ENCODE peak calls at places on chromosomes 5 and 9, in nine cellular contexts. One of them, this sample, is unnamed.

GRCh38 chr5:170632985-170633234 is 129.1 kb downstream of the KCNIP1 start:
- DNase-seq in stimulated activated CD8-positive, alpha-beta memory T cell treated with anti-CD3 and anti-CD28 coated beads, Interleukin-4, amount 100 ng/mL, for 1 hour: peak
- DNase-seq in activated CD8-positive, alpha-beta memory T cell treated with anti-CD3 and anti-CD28 coated beads, Interleukin-2, amount 50 U/mL, for 4 hours: peak
- DNase-seq in LHCN-M2: peak
- DNase-seq in uterus: peak
- DNase-seq in brain pericyte: no peak
- DNase-seq in stimulated activated naive CD4-positive, alpha-beta T cell treated with Interleukin-2 at 50 U/mL for 16 hours: no peak
- DNase-seq in NAMALWA: peak
- DNase-seq in WTC11: peak
- DNase-seq in this sample: no peak

GRCh38 chr5:81786509-81786908 is 35.6 kb upstream of the SSBP2 start:
- DNase-seq in stimulated activated CD8-positive, alpha-beta memory T cell treated with anti-CD3 and anti-CD28 coated beads, Interleukin-4, amount 100 ng/mL, for 1 hour: no peak
- DNase-seq in activated CD8-positive, alpha-beta memory T cell treated with anti-CD3 and anti-CD28 coated beads, Interleukin-2, amount 50 U/mL, for 4 hours: no peak
- DNase-seq in LHCN-M2: no peak
- DNase-seq in uterus: no peak
- DNase-seq in brain pericyte: no peak
- DNase-seq in stimulated activated naive CD4-positive, alpha-beta T cell treated with Interleukin-2 at 50 U/mL for 16 hours: no peak
- DNase-seq in NAMALWA: no peak
- DNase-seq in WTC11: no peak
- DNase-seq in this sample: no peak

GRCh38 chr9:77909306-77909705 is 122.3 kb downstream of the GNAQ start:
- DNase-seq in stimulated activated CD8-positive, alpha-beta memory T cell treated with anti-CD3 and anti-CD28 coated beads, Interleukin-4, amount 100 ng/mL, for 1 hour: no peak
- DNase-seq in activated CD8-positive, alpha-beta memory T cell treated with anti-CD3 and anti-CD28 coated beads, Interleukin-2, amount 50 U/mL, for 4 hours: no peak
- DNase-seq in LHCN-M2: no peak
- DNase-seq in uterus: no peak
- DNase-seq in brain pericyte: no peak
- DNase-seq in stimulated activated naive CD4-positive, alpha-beta T cell treated with Interleukin-2 at 50 U/mL for 16 hours: no peak
- DNase-seq in NAMALWA: no peak
- DNase-seq in WTC11: no peak
- DNase-seq in this sample: no peak

GRCh38 chr5:107855171-107855570 is 184.4 kb upstream of the EFNA5 start:
- DNase-seq in stimulated activated CD8-positive, alpha-beta memory T cell treated with anti-CD3 and anti-CD28 coated beads, Interleukin-4, amount 100 ng/mL, for 1 hour: no peak
- DNase-seq in activated CD8-positive, alpha-beta memory T cell treated with anti-CD3 and anti-CD28 coated beads, Interleukin-2, amount 50 U/mL, for 4 hours: no peak
- DNase-seq in LHCN-M2: peak
- DNase-seq in uterus: no peak
- DNase-seq in brain pericyte: no peak
- DNase-seq in stimulated activated naive CD4-positive, alpha-beta T cell treated with Interleukin-2 at 50 U/mL for 16 hours: no peak
- DNase-seq in NAMALWA: no peak
- DNase-seq in WTC11: no peak
- DNase-seq in this sample: no peak

GRCh38 chr5:33834334-33834733 is 57.5 kb downstream of the ADAMTS12 start:
- DNase-seq in stimulated activated CD8-positive, alpha-beta memory T cell treated with anti-CD3 and anti-CD28 coated beads, Interleukin-4, amount 100 ng/mL, for 1 hour: no peak
- DNase-seq in activated CD8-positive, alpha-beta memory T cell treated with anti-CD3 and anti-CD28 coated beads, Interleukin-2, amount 50 U/mL, for 4 hours: no peak
- DNase-seq in LHCN-M2: peak
- DNase-seq in uterus: no peak
- DNase-seq in brain pericyte: no peak
- DNase-seq in stimulated activated naive CD4-positive, alpha-beta T cell treated with Interleukin-2 at 50 U/mL for 16 hours: no peak
- DNase-seq in NAMALWA: no peak
- DNase-seq in WTC11: no peak
- DNase-seq in this sample: no peak

GRCh38 chr5:157020508-157021213 is 38.3 kb downstream of the HAVCR1 start:
- DNase-seq in stimulated activated CD8-positive, alpha-beta memory T cell treated with anti-CD3 and anti-CD28 coated beads, Interleukin-4, amount 100 ng/mL, for 1 hour: no peak
- DNase-seq in activated CD8-positive, alpha-beta memory T cell treated with anti-CD3 and anti-CD28 coated beads, Interleukin-2, amount 50 U/mL, for 4 hours: no peak
- DNase-seq in LHCN-M2: no peak
- DNase-seq in uterus: no peak
- DNase-seq in brain pericyte: no peak
- DNase-seq in stimulated activated naive CD4-positive, alpha-beta T cell treated with Interleukin-2 at 50 U/mL for 16 hours: no peak
- DNase-seq in NAMALWA: no peak
- DNase-seq in WTC11: no peak
- DNase-seq in this sample: no peak

GRCh38 chr9:100700689-100701318 is 122.9 kb downstream of the CAVIN4 start:
- DNase-seq in stimulated activated CD8-positive, alpha-beta memory T cell treated with anti-CD3 and anti-CD28 coated beads, Interleukin-4, amount 100 ng/mL, for 1 hour: no peak
- DNase-seq in activated CD8-positive, alpha-beta memory T cell treated with anti-CD3 and anti-CD28 coated beads, Interleukin-2, amount 50 U/mL, for 4 hours: no peak
- DNase-seq in LHCN-M2: no peak
- DNase-seq in uterus: no peak
- DNase-seq in brain pericyte: no peak
- DNase-seq in stimulated activated naive CD4-positive, alpha-beta T cell treated with Interleukin-2 at 50 U/mL for 16 hours: no peak
- DNase-seq in NAMALWA: peak
- DNase-seq in WTC11: peak
- DNase-seq in this sample: peak

GRCh38 chr5:10711562-10711961 is 49.5 kb downstream of the DAP start:
- DNase-seq in stimulated activated CD8-positive, alpha-beta memory T cell treated with anti-CD3 and anti-CD28 coated beads, Interleukin-4, amount 100 ng/mL, for 1 hour: no peak
- DNase-seq in activated CD8-positive, alpha-beta memory T cell treated with anti-CD3 and anti-CD28 coated beads, Interleukin-2, amount 50 U/mL, for 4 hours: no peak
- DNase-seq in LHCN-M2: no peak
- DNase-seq in uterus: no peak
- DNase-seq in brain pericyte: no peak
- DNase-seq in stimulated activated naive CD4-positive, alpha-beta T cell treated with Interleukin-2 at 50 U/mL for 16 hours: no peak
- DNase-seq in NAMALWA: no peak
- DNase-seq in WTC11: no peak
- DNase-seq in this sample: no peak

GRCh38 chr5:79474416-79475173 is 39.3 kb downstream of the HOMER1 start:
- DNase-seq in stimulated activated CD8-positive, alpha-beta memory T cell treated with anti-CD3 and anti-CD28 coated beads, Interleukin-4, amount 100 ng/mL, for 1 hour: no peak
- DNase-seq in activated CD8-positive, alpha-beta memory T cell treated with anti-CD3 and anti-CD28 coated beads, Interleukin-2, amount 50 U/mL, for 4 hours: no peak
- DNase-seq in LHCN-M2: no peak
- DNase-seq in uterus: no peak
- DNase-seq in brain pericyte: no peak
- DNase-seq in stimulated activated naive CD4-positive, alpha-beta T cell treated with Interleukin-2 at 50 U/mL for 16 hours: no peak
- DNase-seq in NAMALWA: no peak
- DNase-seq in WTC11: no peak
- DNase-seq in this sample: no peak

GRCh38 chr9:104810421-104811339 is 46.8 kb downstream of the NIPSNAP3B start:
- DNase-seq in stimulated activated CD8-positive, alpha-beta memory T cell treated with anti-CD3 and anti-CD28 coated beads, Interleukin-4, amount 100 ng/mL, for 1 hour: no peak
- DNase-seq in activated CD8-positive, alpha-beta memory T cell treated with anti-CD3 and anti-CD28 coated beads, Interleukin-2, amount 50 U/mL, for 4 hours: no peak
- DNase-seq in LHCN-M2: peak
- DNase-seq in uterus: no peak
- DNase-seq in brain pericyte: no peak
- DNase-seq in stimulated activated naive CD4-positive, alpha-beta T cell treated with Interleukin-2 at 50 U/mL for 16 hours: no peak
- DNase-seq in NAMALWA: no peak
- DNase-seq in WTC11: peak
- DNase-seq in this sample: no peak

GRCh38 chr9:36763778-36764177 is 191.1 kb downstream of the MELK start:
- DNase-seq in stimulated activated CD8-positive, alpha-beta memory T cell treated with anti-CD3 and anti-CD28 coated beads, Interleukin-4, amount 100 ng/mL, for 1 hour: no peak
- DNase-seq in activated CD8-positive, alpha-beta memory T cell treated with anti-CD3 and anti-CD28 coated beads, Interleukin-2, amount 50 U/mL, for 4 hours: no peak
- DNase-seq in LHCN-M2: no peak
- DNase-seq in uterus: no peak
- DNase-seq in brain pericyte: no peak
- DNase-seq in stimulated activated naive CD4-positive, alpha-beta T cell treated with Interleukin-2 at 50 U/mL for 16 hours: no peak
- DNase-seq in NAMALWA: no peak
- DNase-seq in WTC11: no peak
- DNase-seq in this sample: no peak

GRCh38 chr5:157540707-157541451 is 34.7 kb downstream of the ADAM19 start:
- DNase-seq in stimulated activated CD8-positive, alpha-beta memory T cell treated with anti-CD3 and anti-CD28 coated beads, Interleukin-4, amount 100 ng/mL, for 1 hour: no peak
- DNase-seq in activated CD8-positive, alpha-beta memory T cell treated with anti-CD3 and anti-CD28 coated beads, Interleukin-2, amount 50 U/mL, for 4 hours: no peak
- DNase-seq in LHCN-M2: peak
- DNase-seq in uterus: peak
- DNase-seq in brain pericyte: no peak
- DNase-seq in stimulated activated naive CD4-positive, alpha-beta T cell treated with Interleukin-2 at 50 U/mL for 16 hours: peak
- DNase-seq in NAMALWA: peak
- DNase-seq in WTC11: no peak
- DNase-seq in this sample: no peak

GRCh38 chr9:20355022-20355421 is 267.3 kb downstream of the MLLT3 start:
- DNase-seq in stimulated activated CD8-positive, alpha-beta memory T cell treated with anti-CD3 and anti-CD28 coated beads, Interleukin-4, amount 100 ng/mL, for 1 hour: no peak
- DNase-seq in activated CD8-positive, alpha-beta memory T cell treated with anti-CD3 and anti-CD28 coated beads, Interleukin-2, amount 50 U/mL, for 4 hours: no peak
- DNase-seq in LHCN-M2: peak
- DNase-seq in uterus: no peak
- DNase-seq in brain pericyte: no peak
- DNase-seq in stimulated activated naive CD4-positive, alpha-beta T cell treated with Interleukin-2 at 50 U/mL for 16 hours: no peak
- DNase-seq in NAMALWA: no peak
- DNase-seq in WTC11: no peak
- DNase-seq in this sample: no peak

GRCh38 chr5:144566747-144567415 is 396.2 kb downstream of the KCTD16 start:
- DNase-seq in stimulated activated CD8-positive, alpha-beta memory T cell treated with anti-CD3 and anti-CD28 coated beads, Interleukin-4, amount 100 ng/mL, for 1 hour: no peak
- DNase-seq in activated CD8-positive, alpha-beta memory T cell treated with anti-CD3 and anti-CD28 coated beads, Interleukin-2, amount 50 U/mL, for 4 hours: no peak
- DNase-seq in LHCN-M2: peak
- DNase-seq in uterus: no peak
- DNase-seq in brain pericyte: no peak
- DNase-seq in stimulated activated naive CD4-positive, alpha-beta T cell treated with Interleukin-2 at 50 U/mL for 16 hours: no peak
- DNase-seq in NAMALWA: no peak
- DNase-seq in WTC11: no peak
- DNase-seq in this sample: no peak

GRCh38 chr9:32430720-32431119 is 46.3 kb downstream of the ACO1 start:
- DNase-seq in stimulated activated CD8-positive, alpha-beta memory T cell treated with anti-CD3 and anti-CD28 coated beads, Interleukin-4, amount 100 ng/mL, for 1 hour: no peak
- DNase-seq in activated CD8-positive, alpha-beta memory T cell treated with anti-CD3 and anti-CD28 coated beads, Interleukin-2, amount 50 U/mL, for 4 hours: no peak
- DNase-seq in LHCN-M2: peak
- DNase-seq in uterus: no peak
- DNase-seq in brain pericyte: no peak
- DNase-seq in stimulated activated naive CD4-positive, alpha-beta T cell treated with Interleukin-2 at 50 U/mL for 16 hours: no peak
- DNase-seq in NAMALWA: no peak
- DNase-seq in WTC11: no peak
- DNase-seq in this sample: no peak

GRCh38 chr5:175735701-175736100 is 77.8 kb downstream of the HRH2 start:
- DNase-seq in stimulated activated CD8-positive, alpha-beta memory T cell treated with anti-CD3 and anti-CD28 coated beads, Interleukin-4, amount 100 ng/mL, for 1 hour: no peak
- DNase-seq in activated CD8-positive, alpha-beta memory T cell treated with anti-CD3 and anti-CD28 coated beads, Interleukin-2, amount 50 U/mL, for 4 hours: no peak
- DNase-seq in LHCN-M2: no peak
- DNase-seq in uterus: no peak
- DNase-seq in brain pericyte: no peak
- DNase-seq in stimulated activated naive CD4-positive, alpha-beta T cell treated with Interleukin-2 at 50 U/mL for 16 hours: no peak
- DNase-seq in NAMALWA: no peak
- DNase-seq in WTC11: no peak
- DNase-seq in this sample: no peak

GRCh38 chr5:179489015-179489414 is 61.3 kb upstream of the RUFY1 start:
- DNase-seq in stimulated activated CD8-positive, alpha-beta memory T cell treated with anti-CD3 and anti-CD28 coated beads, Interleukin-4, amount 100 ng/mL, for 1 hour: no peak
- DNase-seq in activated CD8-positive, alpha-beta memory T cell treated with anti-CD3 and anti-CD28 coated beads, Interleukin-2, amount 50 U/mL, for 4 hours: no peak
- DNase-seq in LHCN-M2: no peak
- DNase-seq in uterus: no peak
- DNase-seq in brain pericyte: no peak
- DNase-seq in stimulated activated naive CD4-positive, alpha-beta T cell treated with Interleukin-2 at 50 U/mL for 16 hours: no peak
- DNase-seq in NAMALWA: no peak
- DNase-seq in WTC11: no peak
- DNase-seq in this sample: no peak

GRCh38 chr9:128724744-128725211 is 851 bp upstream of the ZDHHC12 start:
- DNase-seq in stimulated activated CD8-positive, alpha-beta memory T cell treated with anti-CD3 and anti-CD28 coated beads, Interleukin-4, amount 100 ng/mL, for 1 hour: no peak
- DNase-seq in activated CD8-positive, alpha-beta memory T cell treated with anti-CD3 and anti-CD28 coated beads, Interleukin-2, amount 50 U/mL, for 4 hours: peak
- DNase-seq in LHCN-M2: peak
- DNase-seq in uterus: peak
- DNase-seq in brain pericyte: no peak
- DNase-seq in stimulated activated naive CD4-positive, alpha-beta T cell treated with Interleukin-2 at 50 U/mL for 16 hours: peak
- DNase-seq in NAMALWA: no peak
- DNase-seq in WTC11: peak
- DNase-seq in this sample: no peak

GRCh38 chr5:144484124-144484897 is 313.6 kb downstream of the KCTD16 start:
- DNase-seq in stimulated activated CD8-positive, alpha-beta memory T cell treated with anti-CD3 and anti-CD28 coated beads, Interleukin-4, amount 100 ng/mL, for 1 hour: no peak
- DNase-seq in activated CD8-positive, alpha-beta memory T cell treated with anti-CD3 and anti-CD28 coated beads, Interleukin-2, amount 50 U/mL, for 4 hours: no peak
- DNase-seq in LHCN-M2: peak
- DNase-seq in uterus: no peak
- DNase-seq in brain pericyte: no peak
- DNase-seq in stimulated activated naive CD4-positive, alpha-beta T cell treated with Interleukin-2 at 50 U/mL for 16 hours: no peak
- DNase-seq in NAMALWA: no peak
- DNase-seq in WTC11: no peak
- DNase-seq in this sample: no peak

GRCh38 chr9:105359899-105360298 is 87.9 kb upstream of the FSD1L start:
- DNase-seq in stimulated activated CD8-positive, alpha-beta memory T cell treated with anti-CD3 and anti-CD28 coated beads, Interleukin-4, amount 100 ng/mL, for 1 hour: no peak
- DNase-seq in activated CD8-positive, alpha-beta memory T cell treated with anti-CD3 and anti-CD28 coated beads, Interleukin-2, amount 50 U/mL, for 4 hours: no peak
- DNase-seq in LHCN-M2: peak
- DNase-seq in uterus: no peak
- DNase-seq in brain pericyte: no peak
- DNase-seq in stimulated activated naive CD4-positive, alpha-beta T cell treated with Interleukin-2 at 50 U/mL for 16 hours: peak
- DNase-seq in NAMALWA: no peak
- DNase-seq in WTC11: no peak
- DNase-seq in this sample: no peak

GRCh38 chr5:10311595-10312425 is 4.1 kb upstream of the CMBL start:
- DNase-seq in stimulated activated CD8-positive, alpha-beta memory T cell treated with anti-CD3 and anti-CD28 coated beads, Interleukin-4, amount 100 ng/mL, for 1 hour: no peak
- DNase-seq in activated CD8-positive, alpha-beta memory T cell treated with anti-CD3 and anti-CD28 coated beads, Interleukin-2, amount 50 U/mL, for 4 hours: no peak
- DNase-seq in LHCN-M2: no peak
- DNase-seq in uterus: no peak
- DNase-seq in brain pericyte: no peak
- DNase-seq in stimulated activated naive CD4-positive, alpha-beta T cell treated with Interleukin-2 at 50 U/mL for 16 hours: no peak
- DNase-seq in NAMALWA: no peak
- DNase-seq in WTC11: no peak
- DNase-seq in this sample: no peak

GRCh38 chr5:2756211-2756746 is 4.8 kb upstream of the IRX2 start:
- DNase-seq in stimulated activated CD8-positive, alpha-beta memory T cell treated with anti-CD3 and anti-CD28 coated beads, Interleukin-4, amount 100 ng/mL, for 1 hour: no peak
- DNase-seq in activated CD8-positive, alpha-beta memory T cell treated with anti-CD3 and anti-CD28 coated beads, Interleukin-2, amount 50 U/mL, for 4 hours: no peak
- DNase-seq in LHCN-M2: peak
- DNase-seq in uterus: no peak
- DNase-seq in brain pericyte: no peak
- DNase-seq in stimulated activated naive CD4-positive, alpha-beta T cell treated with Interleukin-2 at 50 U/mL for 16 hours: no peak
- DNase-seq in NAMALWA: no peak
- DNase-seq in WTC11: peak
- DNase-seq in this sample: no peak

GRCh38 chr5:135451581-135452360 is at the start of gene TIFAB:
- DNase-seq in stimulated activated CD8-positive, alpha-beta memory T cell treated with anti-CD3 and anti-CD28 coated beads, Interleukin-4, amount 100 ng/mL, for 1 hour: no peak
- DNase-seq in activated CD8-positive, alpha-beta memory T cell treated with anti-CD3 and anti-CD28 coated beads, Interleukin-2, amount 50 U/mL, for 4 hours: no peak
- DNase-seq in LHCN-M2: no peak
- DNase-seq in uterus: no peak
- DNase-seq in brain pericyte: no peak
- DNase-seq in stimulated activated naive CD4-positive, alpha-beta T cell treated with Interleukin-2 at 50 U/mL for 16 hours: no peak
- DNase-seq in NAMALWA: no peak
- DNase-seq in WTC11: no peak
- DNase-seq in this sample: no peak

GRCh38 chr5:133819977-133820471 is 148.4 kb downstream of the C5orf15 start:
- DNase-seq in stimulated activated CD8-positive, alpha-beta memory T cell treated with anti-CD3 and anti-CD28 coated beads, Interleukin-4, amount 100 ng/mL, for 1 hour: no peak
- DNase-seq in activated CD8-positive, alpha-beta memory T cell treated with anti-CD3 and anti-CD28 coated beads, Interleukin-2, amount 50 U/mL, for 4 hours: no peak
- DNase-seq in LHCN-M2: no peak
- DNase-seq in uterus: no peak
- DNase-seq in brain pericyte: no peak
- DNase-seq in stimulated activated naive CD4-positive, alpha-beta T cell treated with Interleukin-2 at 50 U/mL for 16 hours: no peak
- DNase-seq in NAMALWA: no peak
- DNase-seq in WTC11: no peak
- DNase-seq in this sample: no peak

GRCh38 chr5:68290260-68290674 is 74.7 kb downstream of the PIK3R1 start:
- DNase-seq in stimulated activated CD8-positive, alpha-beta memory T cell treated with anti-CD3 and anti-CD28 coated beads, Interleukin-4, amount 100 ng/mL, for 1 hour: no peak
- DNase-seq in activated CD8-positive, alpha-beta memory T cell treated with anti-CD3 and anti-CD28 coated beads, Interleukin-2, amount 50 U/mL, for 4 hours: no peak
- DNase-seq in LHCN-M2: no peak
- DNase-seq in uterus: no peak
- DNase-seq in brain pericyte: no peak
- DNase-seq in stimulated activated naive CD4-positive, alpha-beta T cell treated with Interleukin-2 at 50 U/mL for 16 hours: no peak
- DNase-seq in NAMALWA: no peak
- DNase-seq in WTC11: no peak
- DNase-seq in this sample: no peak

GRCh38 chr9:14346826-14347407 is 33.0 kb upstream of the NFIB start:
- DNase-seq in stimulated activated CD8-positive, alpha-beta memory T cell treated with anti-CD3 and anti-CD28 coated beads, Interleukin-4, amount 100 ng/mL, for 1 hour: no peak
- DNase-seq in activated CD8-positive, alpha-beta memory T cell treated with anti-CD3 and anti-CD28 coated beads, Interleukin-2, amount 50 U/mL, for 4 hours: no peak
- DNase-seq in LHCN-M2: no peak
- DNase-seq in uterus: no peak
- DNase-seq in brain pericyte: no peak
- DNase-seq in stimulated activated naive CD4-positive, alpha-beta T cell treated with Interleukin-2 at 50 U/mL for 16 hours: no peak
- DNase-seq in NAMALWA: no peak
- DNase-seq in WTC11: peak
- DNase-seq in this sample: no peak

GRCh38 chr5:114238771-114239313 is 123.0 kb upstream of the KCNN2 start:
- DNase-seq in stimulated activated CD8-positive, alpha-beta memory T cell treated with anti-CD3 and anti-CD28 coated beads, Interleukin-4, amount 100 ng/mL, for 1 hour: no peak
- DNase-seq in activated CD8-positive, alpha-beta memory T cell treated with anti-CD3 and anti-CD28 coated beads, Interleukin-2, amount 50 U/mL, for 4 hours: no peak
- DNase-seq in LHCN-M2: no peak
- DNase-seq in uterus: no peak
- DNase-seq in brain pericyte: no peak
- DNase-seq in stimulated activated naive CD4-positive, alpha-beta T cell treated with Interleukin-2 at 50 U/mL for 16 hours: no peak
- DNase-seq in NAMALWA: no peak
- DNase-seq in WTC11: no peak
- DNase-seq in this sample: no peak

GRCh38 chr5:149930060-149930753 is 14.4 kb downstream of the PDE6A start:
- DNase-seq in stimulated activated CD8-positive, alpha-beta memory T cell treated with anti-CD3 and anti-CD28 coated beads, Interleukin-4, amount 100 ng/mL, for 1 hour: no peak
- DNase-seq in activated CD8-positive, alpha-beta memory T cell treated with anti-CD3 and anti-CD28 coated beads, Interleukin-2, amount 50 U/mL, for 4 hours: no peak
- DNase-seq in LHCN-M2: peak
- DNase-seq in uterus: no peak
- DNase-seq in brain pericyte: no peak
- DNase-seq in stimulated activated naive CD4-positive, alpha-beta T cell treated with Interleukin-2 at 50 U/mL for 16 hours: no peak
- DNase-seq in NAMALWA: no peak
- DNase-seq in WTC11: no peak
- DNase-seq in this sample: no peak

GRCh38 chr5:14579246-14579645 is 2.3 kb upstream of the OTULINL start:
- DNase-seq in stimulated activated CD8-positive, alpha-beta memory T cell treated with anti-CD3 and anti-CD28 coated beads, Interleukin-4, amount 100 ng/mL, for 1 hour: no peak
- DNase-seq in activated CD8-positive, alpha-beta memory T cell treated with anti-CD3 and anti-CD28 coated beads, Interleukin-2, amount 50 U/mL, for 4 hours: no peak
- DNase-seq in LHCN-M2: no peak
- DNase-seq in uterus: no peak
- DNase-seq in brain pericyte: no peak
- DNase-seq in stimulated activated naive CD4-positive, alpha-beta T cell treated with Interleukin-2 at 50 U/mL for 16 hours: no peak
- DNase-seq in NAMALWA: no peak
- DNase-seq in WTC11: no peak
- DNase-seq in this sample: no peak

GRCh38 chr9:124411514-124412227 is 3.6 kb downstream of the PSMB7 start:
- DNase-seq in stimulated activated CD8-positive, alpha-beta memory T cell treated with anti-CD3 and anti-CD28 coated beads, Interleukin-4, amount 100 ng/mL, for 1 hour: no peak
- DNase-seq in activated CD8-positive, alpha-beta memory T cell treated with anti-CD3 and anti-CD28 coated beads, Interleukin-2, amount 50 U/mL, for 4 hours: no peak
- DNase-seq in LHCN-M2: peak
- DNase-seq in uterus: no peak
- DNase-seq in brain pericyte: no peak
- DNase-seq in stimulated activated naive CD4-positive, alpha-beta T cell treated with Interleukin-2 at 50 U/mL for 16 hours: no peak
- DNase-seq in NAMALWA: no peak
- DNase-seq in WTC11: no peak
- DNase-seq in this sample: no peak

GRCh38 chr9:16348531-16348930 is 521.9 kb downstream of the BNC2 start:
- DNase-seq in stimulated activated CD8-positive, alpha-beta memory T cell treated with anti-CD3 and anti-CD28 coated beads, Interleukin-4, amount 100 ng/mL, for 1 hour: no peak
- DNase-seq in activated CD8-positive, alpha-beta memory T cell treated with anti-CD3 and anti-CD28 coated beads, Interleukin-2, amount 50 U/mL, for 4 hours: no peak
- DNase-seq in LHCN-M2: no peak
- DNase-seq in uterus: no peak
- DNase-seq in brain pericyte: no peak
- DNase-seq in stimulated activated naive CD4-positive, alpha-beta T cell treated with Interleukin-2 at 50 U/mL for 16 hours: no peak
- DNase-seq in NAMALWA: no peak
- DNase-seq in WTC11: no peak
- DNase-seq in this sample: no peak